ENCODE peak calls at places on chromosomes 12 and 14, in eight cellular contexts. Q is C1 segment of cervical spinal cord; E is AG20443; R is stimulated activated CD8-positive, alpha-beta memory T cell treated with anti-CD3 and anti-CD28 coated beads, Interleukin-7, amount 100 ng/mL, for 1 hour; W is WTC11; G is Caki2; I is NB4; K is A172. C is an unnamed sample.
A peak's percentile ranks its signal among the peaks of the same experiment; 100 is the strongest.

GRCh38 chr12:12224240-12224940 is 42.5 kb downstream of the LRP6 start:
- DNase-seq in K (no peak), E (peak; percentile 17), I (no peak), R (no peak), Q (no peak), G (no peak), W (no peak), C (peak; percentile 47)

GRCh38 chr12:14775652-14776020 is 27.6 kb downstream of the WBP11 start:
- DNase-seq in G (no peak), K (no peak), W (no peak), R (no peak), Q (no peak), E (peak; percentile 27), I (no peak), C (peak; percentile 52)

GRCh38 chr12:82593901-82594396 is 92.8 kb upstream of the TMTC2 start:
- DNase-seq in I (no peak), R (no peak), W (no peak), G (no peak), Q (no peak), E (no peak), K (no peak), C (no peak)

GRCh38 chr12:54725233-54725843 is 77.2 kb upstream of the DCD start:
- DNase-seq in R (no peak), G (peak; percentile 29), I (peak; percentile 53), W (no peak), Q (no peak), E (peak; percentile 38), K (peak; percentile 5), C (peak; percentile 31)

GRCh38 chr12:27626239-27626638 is 70.0 kb upstream of the REP15 start:
- DNase-seq in W (no peak), R (no peak), E (no peak), I (no peak), G (peak; percentile 34), K (no peak), Q (no peak), C (no peak)

GRCh38 chr12:123258593-123258992 is 13.1 kb downstream of the CDK2AP1 start:
- DNase-seq in E (no peak), W (no peak), K (no peak), G (no peak), Q (no peak), R (no peak), I (no peak), C (no peak)

GRCh38 chr12:121290410-121290809 is 6.1 kb downstream of the CAMKK2 start:
- DNase-seq in R (no peak), K (no peak), W (no peak), I (no peak), G (no peak), E (no peak), Q (no peak), C (no peak)

GRCh38 chr14:65131176-65131765 is 29.0 kb upstream of the MAX start:
- DNase-seq in W (no peak), Q (no peak), R (no peak), I (peak; percentile 56), K (no peak), E (peak; percentile 35), G (peak; percentile 14), C (peak; percentile 40)

GRCh38 chr14:55136868-55137785 is 8.1 kb downstream of the LGALS3 start:
- DNase-seq in G (no peak), W (no peak), I (no peak), R (no peak), K (no peak), Q (peak; percentile 67), E (peak; percentile 66), C (peak; percentile 73)

GRCh38 chr14:93015505-93015904 is 92.6 kb downstream of the CHGA start:
- DNase-seq in E (no peak), G (no peak), I (no peak), K (no peak), W (no peak), R (no peak), Q (no peak), C (no peak)

C was measured in GM03348.